ENCODE peak calls at places on chromosomes 7 and 10, in eight cellular contexts. H, O, I, F, K, Z, G and V are unnamed samples.

GRCh38 chr10:46026106-46026505 is 4.3 kb downstream of the NCOA4 start:
- DNase-seq in H (no peak), Z (no peak), K (no peak), F (no peak), G (no peak), I (no peak), O (no peak), V (no peak)

GRCh38 chr7:108291791-108292440 is 161.8 kb upstream of the LAMB4 start:
- DNase-seq in F (no peak), O (no peak), I (no peak), K (no peak), H (no peak), Z (no peak), G (no peak), V (no peak)

GRCh38 chr10:34985823-34986222 is 104.3 kb downstream of the CUL2 start:
- DNase-seq in G (no peak), I (no peak), F (no peak), O (peak), H (peak), Z (peak), K (no peak), V (no peak)

GRCh38 chr10:102114861-102115618 is 5.1 kb downstream of the LDB1 start:
- DNase-seq in I (peak), Z (peak), G (peak), F (peak), K (no peak), H (peak), O (peak), V (peak)

GRCh38 chr7:140200102-140200989 is 23.6 kb upstream of the KDM7A start:
- DNase-seq in K (no peak), I (no peak), G (no peak), Z (no peak), O (no peak), H (no peak), F (no peak), V (peak)

GRCh38 chr10:99872367-99873162 is 90.1 kb downstream of the ABCC2 start:
- DNase-seq in Z (no peak), F (no peak), K (no peak), I (no peak), H (no peak), G (no peak), O (no peak), V (no peak)

GRCh38 chr10:14146005-14146404 is 184.7 kb downstream of the FRMD4A start:
- DNase-seq in G (no peak), O (no peak), H (no peak), I (no peak), Z (no peak), K (no peak), F (no peak), V (no peak)

GRCh38 chr10:67763499-67764011 is 67.6 kb upstream of the CTNNA3 start:
- DNase-seq in H (peak), F (peak), K (no peak), O (peak), I (peak), G (peak), Z (peak), V (no peak)

GRCh38 chr7:3271298-3271697 is 29.8 kb upstream of the SDK1 start:
- DNase-seq in F (no peak), Z (no peak), O (no peak), H (no peak), G (no peak), I (no peak), K (no peak), V (no peak)

GRCh38 chr10:75358835-75359421 is 42.6 kb downstream of the ZNF503 start:
- DNase-seq in O (no peak), G (no peak), I (no peak), Z (no peak), F (no peak), H (no peak), K (no peak), V (peak)

GRCh38 chr10:71766717-71767419 is 6.5 kb downstream of the VSIR start:
- DNase-seq in I (no peak), K (peak), Z (peak), O (no peak), H (no peak), F (no peak), G (no peak), V (peak)

GRCh38 chr7:94647295-94647694 is 8.6 kb downstream of the SGCE start:
- DNase-seq in F (no peak), G (no peak), H (no peak), O (no peak), I (no peak), Z (no peak), K (no peak), V (no peak)

GRCh38 chr7:86470763-86471162 is 172.9 kb upstream of the GRM3 start:
- DNase-seq in F (no peak), K (no peak), G (no peak), I (no peak), H (no peak), O (no peak), Z (no peak), V (no peak)

GRCh38 chr10:123729523-123729922 is 63.4 kb downstream of the GPR26 start:
- DNase-seq in G (no peak), H (no peak), K (no peak), O (no peak), F (no peak), Z (no peak), I (no peak), V (no peak)